ENCODE peak calls at places on chromosomes 7 and 10, in nine cellular contexts. One of them, this sample, is unnamed.

GRCh38 chr10:62818426-62819011 is 2.4 kb upstream of the EGR2 start:
- DNase-seq in psoas muscle: peak; percentile 33
- DNase-seq in SK-N-SH: peak; percentile 74
- DNase-seq in pancreas: peak; percentile 27
- DNase-seq in cardiac muscle cell: peak; percentile 65
- DNase-seq in stomach: no peak
- DNase-seq in upper lobe of right lung: peak; percentile 85
- DNase-seq in kidney epithelial cell: no peak
- DNase-seq in right lobe of liver: peak; percentile 51
- DNase-seq in this sample: no peak

GRCh38 chr7:105896407-105896842 is 20.0 kb upstream of the ATXN7L1 start:
- DNase-seq in stomach: no peak
- DNase-seq in psoas muscle: no peak
- DNase-seq in upper lobe of right lung: no peak
- DNase-seq in SK-N-SH: peak; percentile 23
- DNase-seq in cardiac muscle cell: no peak
- DNase-seq in pancreas: no peak
- DNase-seq in right lobe of liver: no peak
- DNase-seq in kidney epithelial cell: no peak
- DNase-seq in this sample: no peak

GRCh38 chr10:132129431-132129830 is 57.3 kb upstream of the DPYSL4 start:
- DNase-seq in pancreas: no peak
- DNase-seq in kidney epithelial cell: no peak
- DNase-seq in SK-N-SH: peak; percentile 70
- DNase-seq in right lobe of liver: no peak
- DNase-seq in stomach: no peak
- DNase-seq in cardiac muscle cell: peak; percentile 31
- DNase-seq in upper lobe of right lung: no peak
- DNase-seq in psoas muscle: peak; percentile 4
- DNase-seq in this sample: no peak

GRCh38 chr7:26105206-26105605 is 46.8 kb upstream of the NFE2L3 start:
- DNase-seq in pancreas: no peak
- DNase-seq in upper lobe of right lung: no peak
- DNase-seq in stomach: no peak
- DNase-seq in SK-N-SH: no peak
- DNase-seq in cardiac muscle cell: no peak
- DNase-seq in right lobe of liver: no peak
- DNase-seq in kidney epithelial cell: no peak
- DNase-seq in psoas muscle: no peak
- DNase-seq in this sample: no peak

GRCh38 chr10:33465747-33466146 is 131.3 kb upstream of the NRP1 start:
- DNase-seq in upper lobe of right lung: no peak
- DNase-seq in kidney epithelial cell: no peak
- DNase-seq in psoas muscle: no peak
- DNase-seq in right lobe of liver: no peak
- DNase-seq in stomach: no peak
- DNase-seq in SK-N-SH: no peak
- DNase-seq in pancreas: no peak
- DNase-seq in cardiac muscle cell: no peak
- DNase-seq in this sample: no peak

GRCh38 chr7:105531797-105532671 is at the start of gene RINT1:
- DNase-seq in stomach: peak; percentile 94
- DNase-seq in right lobe of liver: peak; percentile 92
- DNase-seq in cardiac muscle cell: peak; percentile 95
- DNase-seq in pancreas: peak; percentile 91
- DNase-seq in kidney epithelial cell: peak; percentile 54
- DNase-seq in upper lobe of right lung: peak; percentile 95
- DNase-seq in psoas muscle: peak; percentile 89
- DNase-seq in SK-N-SH: peak; percentile 95
- DNase-seq in this sample: peak; percentile 94

GRCh38 chr7:40571796-40572195 is 437.0 kb downstream of the SUGCT start:
- DNase-seq in psoas muscle: no peak
- DNase-seq in cardiac muscle cell: peak; percentile 95
- DNase-seq in stomach: no peak
- DNase-seq in upper lobe of right lung: no peak
- DNase-seq in pancreas: no peak
- DNase-seq in SK-N-SH: no peak
- DNase-seq in kidney epithelial cell: no peak
- DNase-seq in right lobe of liver: no peak
- DNase-seq in this sample: no peak

GRCh38 chr7:6577369-6578113 is at the start of gene ZDHHC4:
- DNase-seq in right lobe of liver: peak; percentile 89
- DNase-seq in upper lobe of right lung: peak; percentile 96
- DNase-seq in kidney epithelial cell: peak; percentile 62
- DNase-seq in stomach: peak; percentile 89
- DNase-seq in pancreas: peak; percentile 80
- DNase-seq in cardiac muscle cell: peak; percentile 93
- DNase-seq in psoas muscle: peak; percentile 93
- DNase-seq in SK-N-SH: peak; percentile 99
- DNase-seq in this sample: peak; percentile 92

DNA sequence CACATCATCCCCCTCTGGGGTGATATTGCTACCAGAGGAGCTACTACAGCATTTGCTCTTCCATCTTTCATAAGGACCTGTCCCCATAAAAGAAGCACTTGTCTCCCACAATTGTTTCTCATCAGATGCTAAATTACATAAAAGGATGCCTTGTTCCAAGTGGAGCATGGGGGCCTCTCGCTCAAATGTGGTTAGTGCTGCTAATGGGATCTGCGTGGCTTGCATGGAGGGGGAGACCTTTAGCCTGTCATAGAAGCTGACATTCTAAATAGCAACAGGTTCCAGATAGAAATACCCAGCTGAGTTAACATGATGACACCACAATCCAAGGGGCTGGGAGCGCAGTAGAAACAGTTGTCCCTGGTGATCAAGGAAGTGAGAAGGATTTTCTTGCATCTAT is 257.9 kb downstream of the SFMBT2 start:
- DNase-seq in SK-N-SH: no peak
- DNase-seq in stomach: no peak
- DNase-seq in right lobe of liver: no peak
- DNase-seq in psoas muscle: no peak
- DNase-seq in cardiac muscle cell: no peak
- DNase-seq in pancreas: no peak
- DNase-seq in kidney epithelial cell: no peak
- DNase-seq in upper lobe of right lung: no peak
- DNase-seq in this sample: no peak
- H3K27me3 ChIP-seq in SK-N-SH: no peaks in the 10 kb centered on the region
- H3K27me3 ChIP-seq in stomach: no peaks in the 10 kb centered on the region
- H3K27me3 ChIP-seq in right lobe of liver: no peaks in the 10 kb centered on the region
- H3K27me3 ChIP-seq in psoas muscle: no peaks in the 10 kb centered on the region
- H3K27me3 ChIP-seq in cardiac muscle cell: peaks cover 14% of the 10 kb centered on the region
- H3K27me3 ChIP-seq in pancreas: no peaks in the 10 kb centered on the region
- H3K27me3 ChIP-seq in kidney epithelial cell: no peaks in the 10 kb centered on the region
- H3K27me3 ChIP-seq in upper lobe of right lung: no peaks in the 10 kb centered on the region
- H3K27me3 ChIP-seq in this sample: no peaks in the 10 kb centered on the region

GRCh38 chr10:68619595-68619994 is 59.5 kb downstream of the TET1 start:
- DNase-seq in right lobe of liver: no peak
- DNase-seq in psoas muscle: no peak
- DNase-seq in cardiac muscle cell: no peak
- DNase-seq in pancreas: no peak
- DNase-seq in stomach: no peak
- DNase-seq in kidney epithelial cell: no peak
- DNase-seq in upper lobe of right lung: no peak
- DNase-seq in SK-N-SH: no peak
- DNase-seq in this sample: no peak
- TF ChIP-seq CTCF in right lobe of liver: no peak
- TF ChIP-seq CTCF in psoas muscle: no peak
- TF ChIP-seq CTCF in cardiac muscle cell: no peak
- TF ChIP-seq CTCF in pancreas: no peak
- TF ChIP-seq CTCF in stomach: no peak
- TF ChIP-seq CTCF in kidney epithelial cell: no peak
- TF ChIP-seq CTCF in upper lobe of right lung: no peak
- TF ChIP-seq CTCF in SK-N-SH: no peak
- TF ChIP-seq CTCF in this sample: no peak

GRCh38 chr7:50336909-50337703 is 32.6 kb downstream of the IKZF1 start:
- DNase-seq in kidney epithelial cell: no peak
- DNase-seq in SK-N-SH: no peak
- DNase-seq in stomach: no peak
- DNase-seq in right lobe of liver: no peak
- DNase-seq in upper lobe of right lung: no peak
- DNase-seq in pancreas: no peak
- DNase-seq in psoas muscle: no peak
- DNase-seq in cardiac muscle cell: no peak
- DNase-seq in this sample: no peak
- H3K27me3 ChIP-seq in kidney epithelial cell: no peaks in the 10 kb centered on the region
- H3K27me3 ChIP-seq in SK-N-SH: no peaks in the 10 kb centered on the region
- H3K27me3 ChIP-seq in stomach: no peaks in the 10 kb centered on the region
- H3K27me3 ChIP-seq in right lobe of liver: no peaks in the 10 kb centered on the region
- H3K27me3 ChIP-seq in upper lobe of right lung: no peaks in the 10 kb centered on the region
- H3K27me3 ChIP-seq in pancreas: no peaks in the 10 kb centered on the region
- H3K27me3 ChIP-seq in psoas muscle: no peaks in the 10 kb centered on the region
- H3K27me3 ChIP-seq in cardiac muscle cell: no peaks in the 10 kb centered on the region
- H3K27me3 ChIP-seq in this sample: no peaks in the 10 kb centered on the region

GRCh38 chr10:865257-865656 is 66.2 kb downstream of the LARP4B start:
- DNase-seq in stomach: no peak
- DNase-seq in upper lobe of right lung: no peak
- DNase-seq in cardiac muscle cell: no peak
- DNase-seq in kidney epithelial cell: no peak
- DNase-seq in psoas muscle: no peak
- DNase-seq in pancreas: no peak
- DNase-seq in right lobe of liver: no peak
- DNase-seq in SK-N-SH: no peak
- DNase-seq in this sample: no peak
- TF ChIP-seq CTCF in stomach: no peak
- TF ChIP-seq CTCF in upper lobe of right lung: no peak
- TF ChIP-seq CTCF in cardiac muscle cell: no peak
- TF ChIP-seq CTCF in kidney epithelial cell: no peak
- TF ChIP-seq CTCF in psoas muscle: no peak
- TF ChIP-seq CTCF in pancreas: no peak
- TF ChIP-seq CTCF in right lobe of liver: no peak
- TF ChIP-seq CTCF in SK-N-SH: no peak
- TF ChIP-seq CTCF in this sample: no peak

DNA sequence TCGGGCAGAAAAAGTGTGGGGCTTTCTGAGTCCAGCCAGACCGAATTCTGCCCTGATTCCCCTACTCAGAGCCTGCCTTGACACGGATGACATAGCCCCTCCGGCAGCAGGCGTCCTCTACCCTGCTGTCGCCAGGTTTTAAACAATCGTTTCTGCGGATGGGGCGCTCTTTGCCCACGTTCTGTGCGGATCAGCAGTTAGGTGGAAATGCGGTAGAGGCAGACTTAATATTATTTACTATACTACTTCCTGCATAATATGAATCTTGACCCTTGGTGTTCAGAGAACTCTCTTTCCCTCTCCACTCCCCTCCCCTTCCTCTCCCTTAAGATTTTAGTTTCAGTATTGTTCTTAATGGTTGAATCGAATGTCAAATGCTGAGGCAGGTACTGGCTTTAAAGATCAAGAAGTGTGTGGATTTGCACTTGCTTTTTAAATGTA is 2.4 kb downstream of the GATA3 start:
- DNase-seq in SK-N-SH: no peak
- DNase-seq in upper lobe of right lung: no peak
- DNase-seq in pancreas: no peak
- DNase-seq in cardiac muscle cell: no peak
- DNase-seq in kidney epithelial cell: no peak
- DNase-seq in psoas muscle: no peak
- DNase-seq in stomach: no peak
- DNase-seq in right lobe of liver: no peak
- DNase-seq in this sample: no peak
- H3K27me3 ChIP-seq in SK-N-SH: no peaks in the 10 kb centered on the region
- H3K27me3 ChIP-seq in upper lobe of right lung: peaks cover 72% of the 10 kb centered on the region
- H3K27me3 ChIP-seq in pancreas: no peaks in the 10 kb centered on the region
- H3K27me3 ChIP-seq in cardiac muscle cell: peaks cover 58% of the 10 kb centered on the region
- H3K27me3 ChIP-seq in kidney epithelial cell: peaks cover 69% of the 10 kb centered on the region
- H3K27me3 ChIP-seq in psoas muscle: no peaks in the 10 kb centered on the region
- H3K27me3 ChIP-seq in stomach: peaks cover 32% of the 10 kb centered on the region
- H3K27me3 ChIP-seq in right lobe of liver: peaks cover 2% of the 10 kb centered on the region
- H3K27me3 ChIP-seq in this sample: peaks cover 90% of the 10 kb centered on the region

GRCh38 chr10:96465599-96465998 is 48.1 kb downstream of the TLL2 start:
- DNase-seq in SK-N-SH: no peak
- DNase-seq in psoas muscle: no peak
- DNase-seq in right lobe of liver: no peak
- DNase-seq in pancreas: no peak
- DNase-seq in cardiac muscle cell: no peak
- DNase-seq in upper lobe of right lung: no peak
- DNase-seq in kidney epithelial cell: no peak
- DNase-seq in stomach: no peak
- DNase-seq in this sample: no peak

GRCh38 chr10:96473866-96474265 is 39.9 kb downstream of the TLL2 start:
- DNase-seq in cardiac muscle cell: no peak
- DNase-seq in kidney epithelial cell: no peak
- DNase-seq in upper lobe of right lung: no peak
- DNase-seq in pancreas: no peak
- DNase-seq in stomach: no peak
- DNase-seq in SK-N-SH: no peak
- DNase-seq in psoas muscle: no peak
- DNase-seq in right lobe of liver: no peak
- DNase-seq in this sample: no peak

GRCh38 chr10:96468845-96469244 is 44.9 kb downstream of the TLL2 start:
- DNase-seq in kidney epithelial cell: no peak
- DNase-seq in pancreas: no peak
- DNase-seq in psoas muscle: no peak
- DNase-seq in right lobe of liver: no peak
- DNase-seq in cardiac muscle cell: no peak
- DNase-seq in SK-N-SH: peak; percentile 51
- DNase-seq in stomach: no peak
- DNase-seq in upper lobe of right lung: no peak
- DNase-seq in this sample: no peak

DNA sequence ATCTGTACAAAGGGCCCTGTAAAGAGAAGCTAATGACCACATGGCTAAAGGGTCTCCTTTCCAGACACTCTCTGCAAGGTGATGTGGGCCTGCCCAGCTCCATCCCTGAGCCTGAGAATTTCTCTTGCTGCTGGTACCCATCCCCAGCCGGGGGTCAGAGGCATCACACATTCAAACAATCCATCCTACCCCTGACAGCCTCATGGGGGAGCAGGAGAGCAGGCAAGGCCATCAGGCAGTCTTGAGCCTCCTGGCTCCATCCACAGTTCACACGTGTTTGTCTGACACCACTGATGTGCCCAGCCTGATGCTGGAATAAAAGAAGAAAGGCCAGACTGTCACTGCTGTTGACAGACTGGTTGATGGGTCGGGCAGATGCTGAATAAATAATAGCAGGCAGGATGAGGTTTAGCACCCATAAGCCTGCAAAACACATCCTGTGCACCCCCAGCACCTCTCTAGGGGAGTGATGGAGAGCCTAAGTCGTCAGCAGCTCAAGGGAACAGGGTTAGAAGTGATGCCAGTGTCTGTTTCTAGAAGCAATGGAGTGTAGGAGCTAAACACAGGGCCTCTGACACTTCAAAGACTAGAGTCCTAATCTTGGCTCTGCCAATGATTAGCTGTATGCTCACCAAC is 43.5 kb downstream of the TLL2 start:
- DNase-seq in SK-N-SH: peak; percentile 78
- DNase-seq in stomach: peak; percentile 31
- DNase-seq in upper lobe of right lung: no peak
- DNase-seq in psoas muscle: no peak
- DNase-seq in kidney epithelial cell: no peak
- DNase-seq in right lobe of liver: no peak
- DNase-seq in cardiac muscle cell: peak; percentile 53
- DNase-seq in pancreas: no peak
- DNase-seq in this sample: no peak
- TF ChIP-seq CTCF in SK-N-SH: peak; percentile 53
- TF ChIP-seq CTCF in stomach: no peak
- TF ChIP-seq CTCF in upper lobe of right lung: peak; percentile 38
- TF ChIP-seq CTCF in psoas muscle: peak; percentile 35
- TF ChIP-seq CTCF in kidney epithelial cell: peak; percentile 76
- TF ChIP-seq CTCF in right lobe of liver: peak; percentile 37
- TF ChIP-seq CTCF in cardiac muscle cell: peak; percentile 72
- TF ChIP-seq CTCF in pancreas: peak; percentile 21
- TF ChIP-seq CTCF in this sample: no peak